ENCODE peak calls at places on chromosomes 16 and 17, in ten cellular contexts. J is transverse colon, P is H9, K is pancreas, X is AG09319, B is PC-3, M is AG10803, T is lower leg skin, E is neural progenitor cell, A is fibroblast of lung. U is an unnamed sample.

GRCh38 chr17:27577884-27578717 is 52.9 kb upstream of the LGALS9 start:
- DNase-seq in J (no peak), P (no peak), K (peak; percentile 80), X (no peak), B (no peak), M (peak; percentile 78), T (no peak), E (no peak), A (peak; percentile 60), U (no peak)

GRCh38 chr17:2958706-2959222 is 104.6 kb downstream of the OR1D5 start:
- DNase-seq in J (no peak), P (no peak), K (no peak), X (no peak), B (no peak), M (no peak), T (peak; percentile 64), E (no peak), A (no peak), U (no peak)

GRCh38 chr16:50278251-50278650 is 11.9 kb downstream of the ADCY7 start:
- DNase-seq in J (no peak), P (no peak), K (no peak), X (no peak), B (no peak), M (no peak), T (no peak), E (no peak), A (no peak), U (no peak)

GRCh38 chr16:66486773-66487579 is 59.9 kb downstream of the BEAN1 start:
- DNase-seq in J (no peak), P (peak; percentile 17), K (no peak), X (no peak), B (peak; percentile 44), M (peak; percentile 80), T (peak; percentile 83), E (no peak), A (peak; percentile 95), U (peak; percentile 69)

GRCh38 chr16:67040906-67041305 is 12.0 kb downstream of the CBFB start:
- DNase-seq in J (no peak), P (no peak), K (no peak), X (no peak), B (no peak), M (peak; percentile 30), T (no peak), E (no peak), A (peak; percentile 78), U (no peak)

GRCh38 chr17:17403899-17404576 is 72.8 kb upstream of the MED9 start:
- DNase-seq in J (peak; percentile 45), P (no peak), K (no peak), X (no peak), B (no peak), M (no peak), T (no peak), E (no peak), A (no peak), U (no peak)

GRCh38 chr16:75621170-75621477 is 2.0 kb downstream of the ADAT1 start:
- DNase-seq in J (no peak), P (no peak), K (no peak), X (no peak), B (peak; percentile 39), M (peak; percentile 47), T (no peak), E (peak; percentile 52), A (peak; percentile 60), U (peak; percentile 46)

GRCh38 chr16:67658849-67659674 is 998 bp downstream of the ACD start:
- DNase-seq in J (no peak), P (no peak), K (no peak), X (no peak), B (no peak), M (no peak), T (no peak), E (no peak), A (no peak), U (no peak)

GRCh38 chr16:65414284-65414984 is 292.6 kb upstream of the CDH11 start:
- DNase-seq in J (no peak), P (no peak), K (no peak), X (peak; percentile 91), B (peak; percentile 90), M (peak; percentile 87), T (no peak), E (no peak), A (peak; percentile 81), U (peak; percentile 92)

GRCh38 chr17:35889818-35890773 is 9.9 kb upstream of the CCL5 start:
- DNase-seq in J (no peak), P (no peak), K (no peak), X (peak; percentile 14), B (no peak), M (peak; percentile 15), T (no peak), E (peak; percentile 11), A (peak; percentile 47), U (peak; percentile 79)

GRCh38 chr16:82280867-82281266 is 110.8 kb upstream of the MPHOSPH6 start:
- DNase-seq in J (no peak), P (no peak), K (no peak), X (no peak), B (no peak), M (no peak), T (peak; percentile 21), E (no peak), A (no peak), U (no peak)

GRCh38 chr17:16419929-16420271 is 4.5 kb downstream of the TRPV2 start:
- DNase-seq in J (no peak), P (no peak), K (no peak), X (no peak), B (peak; percentile 83), M (peak; percentile 76), T (no peak), E (no peak), A (peak; percentile 63), U (peak; percentile 65)

DNA sequence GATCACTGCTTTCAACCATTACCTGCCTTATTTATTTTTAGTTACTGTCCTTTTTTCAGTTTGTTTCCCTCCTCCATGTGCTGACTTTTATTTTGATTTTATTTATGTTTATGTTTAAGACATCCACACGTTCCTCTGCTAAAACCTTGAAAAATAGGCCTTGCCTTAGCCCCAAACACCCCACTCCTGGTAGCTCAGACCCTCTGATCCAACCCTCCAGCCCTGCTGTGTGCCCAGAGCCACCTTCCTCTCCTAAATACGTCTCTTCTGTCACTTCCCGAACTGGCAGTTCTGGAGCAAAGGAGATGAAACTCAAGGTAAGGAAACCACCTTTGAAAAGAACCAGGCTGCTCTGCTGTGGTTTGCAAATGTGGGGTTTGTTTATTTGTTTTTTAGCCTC is 9.3 kb upstream of the STH start:
- DNase-seq in J (no peak), P (no peak), K (no peak), X (no peak), B (no peak), M (no peak), T (no peak), E (no peak), A (no peak), U (no peak)
- TF ChIP-seq CTCF in J (no peak), P (no peak), K (no peak), X (no peak), B (no peak), M (no peak), T (no peak), E (no peak), A (no peak), U (no peak)

GRCh38 chr17:11999715-12000114 is 2.4 kb upstream of the ZNF18 start:
- DNase-seq in J (no peak), P (no peak), K (no peak), X (no peak), B (no peak), M (no peak), T (no peak), E (no peak), A (no peak), U (peak; percentile 43)

GRCh38 chr17:11991461-11991860 is 5.8 kb downstream of the ZNF18 start:
- DNase-seq in J (no peak), P (peak; percentile 81), K (no peak), X (no peak), B (no peak), M (no peak), T (no peak), E (no peak), A (no peak), U (no peak)

GRCh38 chr17:11997972-11998233 is 628 bp upstream of the ZNF18 start:
- DNase-seq in J (no peak), P (no peak), K (no peak), X (no peak), B (no peak), M (no peak), T (no peak), E (no peak), A (no peak), U (no peak)

GRCh38 chr17:11996722-11997146 is 541 bp downstream of the ZNF18 start:
- DNase-seq in J (peak; percentile 55), P (no peak), K (peak; percentile 25), X (no peak), B (peak; percentile 55), M (peak; percentile 43), T (no peak), E (no peak), A (peak; percentile 34), U (peak; percentile 56)

GRCh38 chr17:11997147-11997971 is at the start of gene ZNF18:
- DNase-seq in J (peak; percentile 98), P (peak; percentile 99), K (peak; percentile 97), X (peak; percentile 82), B (peak; percentile 98), M (peak; percentile 93), T (peak; percentile 99), E (peak; percentile 99), A (peak; percentile 91), U (peak; percentile 91)
- TF ChIP-seq CTCF in J (no peak), P (no peak), K (no peak), X (no peak), B (no peak), M (no peak), T (no peak), E (no peak), A (no peak), U (no peak)

GRCh38 chr16:54432481-54433229 is 146.1 kb upstream of the IRX3 start:
- DNase-seq in J (no peak), P (no peak), K (peak; percentile 18), X (no peak), B (no peak), M (no peak), T (no peak), E (peak; percentile 64), A (no peak), U (no peak)
- TF ChIP-seq CTCF in J (no peak), P (peak; percentile 42), K (no peak), X (no peak), B (no peak), M (no peak), T (no peak), E (peak; percentile 29), A (no peak), U (no peak)

DNA sequence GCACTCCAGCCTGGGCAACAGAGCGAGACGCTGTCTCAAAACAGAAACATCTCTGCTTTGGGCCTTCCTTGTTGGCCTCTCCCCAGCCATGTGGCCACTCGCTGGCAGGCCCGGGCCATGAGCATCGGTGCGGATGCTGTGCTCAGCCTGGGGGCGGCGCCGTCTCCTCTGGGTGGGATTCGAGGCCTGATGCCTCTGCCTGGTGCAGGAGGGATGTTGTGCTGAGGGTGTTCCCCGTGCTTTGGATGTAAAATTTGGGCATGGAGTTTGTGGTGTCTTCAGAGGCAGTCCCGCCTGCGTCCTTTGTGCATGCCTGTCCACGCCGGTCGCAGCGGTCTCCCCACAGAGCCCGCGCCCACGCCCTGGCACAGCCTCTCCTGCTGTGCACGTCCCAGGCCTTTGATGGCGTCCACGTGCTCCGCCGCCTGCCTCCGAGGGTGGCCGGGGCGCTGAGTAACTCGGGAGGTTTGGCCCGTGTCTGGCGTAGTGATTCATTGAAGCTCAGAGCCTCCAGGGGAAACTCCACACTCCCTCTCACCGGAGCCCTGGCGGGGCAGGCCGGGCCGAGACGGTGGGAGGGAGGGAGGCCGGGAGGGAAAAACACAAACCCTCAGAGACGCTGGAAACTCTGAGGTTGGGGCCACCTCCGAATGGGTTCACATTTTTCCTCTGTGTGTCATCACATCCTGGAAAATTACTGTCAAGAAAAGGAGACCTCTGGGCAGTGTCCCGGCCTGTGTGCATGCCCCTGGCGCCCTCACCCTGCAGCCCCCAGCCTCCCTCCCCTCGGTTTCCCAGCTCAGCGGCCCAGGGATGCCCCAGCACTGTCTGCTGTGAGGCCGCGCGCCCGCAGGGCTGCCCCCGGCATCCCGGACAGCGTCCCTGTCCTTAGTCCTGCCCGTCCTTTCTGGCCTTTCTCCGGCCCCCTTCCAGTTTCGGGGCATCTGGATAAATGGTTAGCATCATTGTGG is 19.0 kb downstream of the CENPX start:
- DNase-seq in J (peak; percentile 53), P (no peak), K (no peak), X (peak; percentile 68), B (peak; percentile 96), M (peak; percentile 93), T (peak; percentile 92), E (no peak), A (peak; percentile 89), U (peak; percentile 95)
- TF ChIP-seq CTCF in J (no peak), P (no peak), K (no peak), X (no peak), B (no peak), M (no peak), T (no peak), E (no peak), A (no peak), U (no peak)